ENCODE peak calls at places on chromosomes 4 and X, in five cellular contexts. Z is ELR; C is T follicular helper cell; A is NCI-H2171; M is activated T-helper 9 cell treated with anti-CD3 and anti-CD28 coated beads, Interleukin-2, amount 50 U/mL, for 16 hours. N is an unnamed sample.

GRCh38 chr4:54392459-54392858 is 163.4 kb downstream of the PDGFRA start:
- DNase-seq in M (no peak), Z (no peak), C (no peak), A (no peak), N (peak)

GRCh38 chr4:77927991-77928925 is 65.6 kb downstream of the MRPL1 start:
- DNase-seq in A (no peak), C (no peak), M (no peak), Z (peak), N (peak)

GRCh38 chrX:64842492-64842891 is 133.8 kb downstream of the ZC4H2 start:
- DNase-seq in Z (no peak), A (no peak), M (peak), C (no peak), N (no peak)

GRCh38 chr4:26238426-26238781 is 82.4 kb upstream of the RBPJ start:
- DNase-seq in C (no peak), M (no peak), A (no peak), Z (peak), N (peak)

GRCh38 chr4:6316461-6317003 is 46.9 kb downstream of the WFS1 start:
- DNase-seq in A (no peak), C (no peak), Z (no peak), M (no peak), N (no peak)

GRCh38 chr4:93960916-93961315 is 132.4 kb downstream of the ATOH1 start:
- DNase-seq in C (no peak), M (no peak), A (no peak), Z (no peak), N (no peak)

GRCh38 chr4:4226606-4227438 is at the start of gene OTOP1:
- DNase-seq in A (no peak), Z (no peak), C (no peak), M (no peak), N (no peak)

GRCh38 chr4:12861422-12861821 is 622.7 kb downstream of the RAB28 start:
- DNase-seq in M (no peak), C (no peak), A (no peak), Z (no peak), N (no peak)

GRCh38 chrX:119516157-119516702 is 48.0 kb downstream of the SLC25A5 start:
- DNase-seq in M (peak), C (peak), Z (peak), A (no peak), N (peak)

GRCh38 chrX:107752037-107752436 is 23.6 kb downstream of the TSC22D3 start:
- DNase-seq in C (no peak), M (no peak), A (no peak), Z (no peak), N (no peak)

GRCh38 chr4:38509551-38509950 is 154.4 kb upstream of the KLF3 start:
- DNase-seq in M (no peak), A (no peak), Z (no peak), C (no peak), N (no peak)

GRCh38 chrX:96436105-96436504 is 248.5 kb upstream of the DIAPH2 start:
- DNase-seq in M (no peak), Z (peak), A (no peak), C (no peak), N (peak)

GRCh38 chr4:158781963-158782362 is 13.1 kb downstream of the FNIP2 start:
- DNase-seq in M (no peak), Z (peak), A (no peak), C (no peak), N (no peak)

GRCh38 chr4:106238819-106239420 is 77.1 kb downstream of the TBCK start:
- DNase-seq in M (no peak), C (no peak), Z (peak), A (no peak), N (peak)

GRCh38 chrX:18733273-18733672 is 25.8 kb downstream of the PPEF1 start:
- DNase-seq in Z (no peak), A (no peak), C (no peak), M (no peak), N (no peak)

GRCh38 chrX:63281465-63281864 is 69.7 kb downstream of the SPIN4 start:
- DNase-seq in M (no peak), Z (no peak), A (no peak), C (no peak), N (no peak)

GRCh38 chr4:75995727-75996126 is 5.0 kb upstream of the SDAD1 start:
- DNase-seq in M (no peak), Z (peak), C (no peak), A (peak), N (peak)

GRCh38 chr4:8614365-8615193 is 22.0 kb downstream of the CPZ start:
- DNase-seq in M (no peak), C (no peak), A (no peak), Z (no peak), N (no peak)

GRCh38 chr4:110442309-110442708 is 33.6 kb upstream of the ENPEP start:
- DNase-seq in Z (peak), C (no peak), M (no peak), A (no peak), N (peak)

GRCh38 chr4:157509286-157509685 is 288.8 kb downstream of the GRIA2 start:
- DNase-seq in C (no peak), M (no peak), A (no peak), Z (no peak), N (no peak)

GRCh38 chrX:1391707-1392375 is at the start of gene SLC25A6:
- DNase-seq in Z (peak), C (peak), M (peak), A (no peak), N (peak)

GRCh38 chr4:157713342-157713741 is 459.5 kb downstream of the GASK1B start:
- DNase-seq in M (no peak), C (no peak), A (peak), Z (no peak), N (peak)

GRCh38 chr4:147714575-147715401 is 17.1 kb upstream of the ARHGAP10 start:
- DNase-seq in Z (peak), A (no peak), C (no peak), M (no peak), N (peak)

GRCh38 chrX:77119706-77120105 is 327.5 kb upstream of the FGF16 start:
- DNase-seq in M (no peak), Z (no peak), C (no peak), A (no peak), N (no peak)

GRCh38 chr4:845233-845835 is 19.4 kb upstream of the CPLX1 start:
- DNase-seq in A (no peak), M (no peak), Z (peak), C (no peak), N (peak)

GRCh38 chr4:141375855-141376254 is 155.2 kb downstream of the ZNF330 start:
- DNase-seq in C (no peak), M (no peak), A (no peak), Z (peak), N (peak)

GRCh38 chr4:69984030-69984443 is 11.7 kb upstream of the STATH start:
- DNase-seq in A (no peak), Z (no peak), C (no peak), M (no peak), N (peak)